ENCODE peak calls at places on chromosomes 2 and 18, in seven cellular contexts. H is fibroblast of pulmonary artery, F is choroid plexus epithelial cell, K is left ventricle myocardium inferior, A is iPS DF 6.9, O is cardiac muscle cell, J is lower lobe of right lung. Z is an unnamed sample.

GRCh38 chr2:203812294-203813221 is 55.0 kb upstream of the CTLA4 start:
- DNase-seq in H (no peak), F (no peak), K (no peak), A (no peak), O (no peak), J (no peak), Z (no peak)

GRCh38 chr2:188170356-188170755 is 121.3 kb upstream of the GULP1 start:
- DNase-seq in H (no peak), F (no peak), K (no peak), A (no peak), O (no peak), J (no peak), Z (no peak)

GRCh38 chr2:183248866-183249567 is 124.8 kb downstream of the NUP35 start:
- DNase-seq in H (peak), F (peak), K (no peak), A (no peak), O (peak), J (no peak), Z (peak)

GRCh38 chr2:113251118-113251517 is 27.6 kb downstream of the PAX8 start:
- DNase-seq in H (no peak), F (no peak), K (no peak), A (no peak), O (no peak), J (no peak), Z (no peak)

GRCh38 chr2:32715391-32715841 is 87.6 kb downstream of the TTC27 start:
- DNase-seq in H (no peak), F (peak), K (no peak), A (no peak), O (no peak), J (no peak), Z (peak)

GRCh38 chr2:234308814-234309195 is 188.1 kb downstream of the ARL4C start:
- DNase-seq in H (peak), F (peak), K (no peak), A (no peak), O (peak), J (no peak), Z (peak)

GRCh38 chr2:38626326-38627031 is 23.8 kb upstream of the HNRNPLL start:
- DNase-seq in H (no peak), F (no peak), K (no peak), A (no peak), O (no peak), J (no peak), Z (no peak)

GRCh38 chr2:181953773-181954537 is 31.7 kb upstream of the PPP1R1C start:
- DNase-seq in H (peak), F (peak), K (peak), A (peak), O (peak), J (peak), Z (peak)

GRCh38 chr2:46615555-46616487 is 136.5 kb downstream of the TMEM247 start:
- DNase-seq in H (no peak), F (peak), K (no peak), A (no peak), O (peak), J (no peak), Z (no peak)

GRCh38 chr2:27653397-27653796 is 10.0 kb downstream of the SUPT7L start:
- DNase-seq in H (no peak), F (peak), K (no peak), A (no peak), O (no peak), J (no peak), Z (peak)

GRCh38 chr2:114293355-114293754 is 149.1 kb upstream of the DPP10 start:
- DNase-seq in H (no peak), F (no peak), K (no peak), A (no peak), O (no peak), J (no peak), Z (no peak)

GRCh38 chr2:240589850-240590525 is 3.5 kb downstream of the CAPN10 start:
- DNase-seq in H (no peak), F (no peak), K (peak), A (no peak), O (no peak), J (peak), Z (no peak)

GRCh38 chr18:40124107-40124506 is 1830.9 kb upstream of the PIK3C3 start:
- DNase-seq in H (peak), F (peak), K (no peak), A (no peak), O (peak), J (no peak), Z (peak)

GRCh38 chr2:98769784-98770183 is 38.9 kb upstream of the MGAT4A start:
- DNase-seq in H (no peak), F (no peak), K (no peak), A (no peak), O (no peak), J (no peak), Z (peak)

GRCh38 chr2:207935121-207935990 is 90.0 kb downstream of the PLEKHM3 start:
- DNase-seq in H (no peak), F (no peak), K (no peak), A (no peak), O (peak), J (no peak), Z (no peak)

GRCh38 chr2:242060212-242060835 is 190.8 kb downstream of the RTP5 start:
- DNase-seq in H (peak), F (peak), K (no peak), A (no peak), O (peak), J (no peak), Z (peak)

GRCh38 chr2:144004742-144005141 is 515.2 kb downstream of the ZEB2 start:
- DNase-seq in H (no peak), F (no peak), K (no peak), A (no peak), O (no peak), J (no peak), Z (no peak)

GRCh38 chr2:183359867-183360266 is 235.6 kb downstream of the NUP35 start:
- DNase-seq in H (peak), F (peak), K (no peak), A (no peak), O (peak), J (no peak), Z (peak)

GRCh38 chr2:241540391-241540765 is 18.2 kb upstream of the BOK start:
- DNase-seq in H (no peak), F (no peak), K (no peak), A (no peak), O (no peak), J (peak), Z (peak)

GRCh38 chr2:234911271-234911670 is 40.5 kb upstream of the SH3BP4 start:
- DNase-seq in H (peak), F (peak), K (no peak), A (no peak), O (peak), J (no peak), Z (peak)

GRCh38 chr18:45656194-45656593 is 40.9 kb downstream of the SLC14A2 start:
- DNase-seq in H (no peak), F (no peak), K (no peak), A (no peak), O (no peak), J (no peak), Z (no peak)

GRCh38 chr18:23148382-23148781 is 13.1 kb downstream of the CABLES1 start:
- DNase-seq in H (no peak), F (no peak), K (no peak), A (no peak), O (no peak), J (no peak), Z (no peak)

GRCh38 chr2:217606296-217606695 is 396.5 kb downstream of the TNS1 start:
- DNase-seq in H (no peak), F (no peak), K (no peak), A (no peak), O (no peak), J (no peak), Z (no peak)
- H3K4me3 ChIP-seq in H (no peak), F (no peak), K (no peak), A (no peak), O (no peak), J (no peak), Z (no peak)

GRCh38 chr18:13612111-13612997 is 114.0 kb downstream of the FAM210A start:
- DNase-seq in H (no peak), F (no peak), K (no peak), A (no peak), O (no peak), J (no peak), Z (no peak)
- H3K4me3 ChIP-seq in H (no peak), F (no peak), K (peak), A (no peak), O (no peak), J (peak), Z (no peak)

DNA sequence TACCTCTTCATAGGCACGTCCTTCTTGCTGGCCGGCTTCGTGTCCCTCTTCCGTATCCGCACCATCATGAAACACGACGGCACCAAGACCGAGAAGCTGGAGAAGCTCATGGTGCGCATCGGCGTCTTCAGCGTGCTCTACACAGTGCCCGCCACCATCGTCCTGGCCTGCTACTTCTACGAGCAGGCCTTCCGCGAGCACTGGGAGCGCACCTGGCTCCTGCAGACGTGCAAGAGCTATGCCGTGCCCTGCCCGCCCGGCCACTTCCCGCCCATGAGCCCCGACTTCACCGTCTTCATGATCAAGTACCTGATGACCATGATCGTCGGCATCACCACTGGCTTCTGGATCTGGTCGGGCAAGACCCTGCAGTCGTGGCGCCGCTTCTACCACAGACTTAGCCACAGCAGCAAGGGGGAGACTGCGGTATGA is 2.3 kb downstream of the FZD7 start:
- DNase-seq in H (no peak), F (no peak), K (no peak), A (no peak), O (no peak), J (no peak), Z (no peak)
- H3K4me3 ChIP-seq in H (no peak), F (no peak), K (peak), A (peak), O (peak), J (peak), Z (no peak)

GRCh38 chr2:44972771-44973535 is 31.5 kb downstream of the SIX3 start:
- DNase-seq in H (no peak), F (no peak), K (no peak), A (no peak), O (no peak), J (no peak), Z (no peak)
- H3K4me3 ChIP-seq in H (no peak), F (peak), K (peak), A (no peak), O (no peak), J (no peak), Z (no peak)

GRCh38 chr2:149894226-149894625 is 306.7 kb upstream of the MMADHC start:
- DNase-seq in H (no peak), F (peak), K (no peak), A (no peak), O (no peak), J (no peak), Z (peak)
- H3K4me3 ChIP-seq in H (no peak), F (no peak), K (no peak), A (no peak), O (no peak), J (no peak), Z (no peak)

DNA sequence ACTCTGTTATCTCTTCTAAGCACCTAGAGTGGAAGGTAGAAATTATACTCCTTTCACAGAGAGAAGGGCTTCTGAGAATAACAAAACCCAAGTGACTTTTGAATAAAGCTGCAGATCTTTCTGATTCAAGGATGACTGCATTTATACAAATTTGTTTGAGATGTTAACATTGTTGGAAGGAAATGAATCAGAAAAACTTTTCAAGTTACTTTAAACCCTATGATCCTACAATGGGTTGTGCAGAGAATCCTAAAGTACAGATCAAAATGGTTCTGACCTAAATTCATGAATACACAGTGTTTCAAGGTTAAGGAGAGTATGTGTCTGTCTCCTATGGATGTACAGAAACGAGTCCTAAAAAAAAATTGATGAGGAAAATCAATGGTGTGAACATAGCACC is 1.8 kb downstream of the RFTN2 start:
- DNase-seq in H (no peak), F (no peak), K (no peak), A (no peak), O (no peak), J (no peak), Z (no peak)
- H3K4me3 ChIP-seq in H (peak), F (peak), K (peak), A (no peak), O (peak), J (peak), Z (no peak)

Z was measured in epithelial cell of esophagus.